ENCODE peak calls at places on chromosomes 11 and 22, in seven cellular contexts. V, Z, R, W, K, J and F are unnamed samples.

GRCh38 chr11:131375936-131376335 is 5.5 kb downstream of the NTM start:
- DNase-seq in V (no peak), Z (no peak), R (no peak), W (no peak), K (no peak), J (no peak), F (no peak)

GRCh38 chr11:116851631-116852030 is 14.2 kb upstream of the APOA1 start:
- DNase-seq in V (no peak), Z (no peak), R (peak; percentile 79), W (peak; percentile 44), K (no peak), J (no peak), F (no peak)

GRCh38 chr22:28670153-28670552 is 9.5 kb downstream of the TTC28 start:
- DNase-seq in V (no peak), Z (no peak), R (no peak), W (no peak), K (no peak), J (no peak), F (no peak)

GRCh38 chr11:63713776-63714175 is 32.5 kb downstream of the RTN3 start:
- DNase-seq in V (no peak), Z (no peak), R (no peak), W (no peak), K (no peak), J (no peak), F (no peak)

GRCh38 chr11:101267654-101268053 is 138.0 kb upstream of the PGR start:
- DNase-seq in V (no peak), Z (no peak), R (no peak), W (no peak), K (no peak), J (no peak), F (no peak)

GRCh38 chr11:33045551-33046255 is 6.3 kb downstream of the TCP11L1 start:
- DNase-seq in V (no peak), Z (no peak), R (no peak), W (no peak), K (peak; percentile 86), J (no peak), F (no peak)

GRCh38 chr11:64768300-64768694 is 8.5 kb upstream of the PYGM start:
- DNase-seq in V (no peak), Z (no peak), R (no peak), W (no peak), K (no peak), J (no peak), F (no peak)

GRCh38 chr22:39739338-39740027 is 154.1 kb downstream of the ENTHD1 start:
- DNase-seq in V (no peak), Z (no peak), R (no peak), W (no peak), K (no peak), J (no peak), F (no peak)

GRCh38 chr11:19817265-19817851 is 104.7 kb downstream of the NAV2 start:
- DNase-seq in V (no peak), Z (no peak), R (no peak), W (no peak), K (no peak), J (no peak), F (no peak)

GRCh38 chr11:75576445-75577049 is 14.5 kb downstream of the SERPINH1 start:
- DNase-seq in V (no peak), Z (no peak), R (peak; percentile 90), W (no peak), K (no peak), J (no peak), F (peak; percentile 95)

GRCh38 chr11:8015753-8016239 is 28.7 kb downstream of the EIF3F start:
- DNase-seq in V (peak; percentile 11), Z (peak; percentile 85), R (no peak), W (no peak), K (no peak), J (no peak), F (no peak)

GRCh38 chr22:29330753-29331152 is 15.3 kb upstream of the RASL10A start:
- DNase-seq in V (no peak), Z (no peak), R (no peak), W (no peak), K (no peak), J (peak; percentile 56), F (peak; percentile 89)

DNA sequence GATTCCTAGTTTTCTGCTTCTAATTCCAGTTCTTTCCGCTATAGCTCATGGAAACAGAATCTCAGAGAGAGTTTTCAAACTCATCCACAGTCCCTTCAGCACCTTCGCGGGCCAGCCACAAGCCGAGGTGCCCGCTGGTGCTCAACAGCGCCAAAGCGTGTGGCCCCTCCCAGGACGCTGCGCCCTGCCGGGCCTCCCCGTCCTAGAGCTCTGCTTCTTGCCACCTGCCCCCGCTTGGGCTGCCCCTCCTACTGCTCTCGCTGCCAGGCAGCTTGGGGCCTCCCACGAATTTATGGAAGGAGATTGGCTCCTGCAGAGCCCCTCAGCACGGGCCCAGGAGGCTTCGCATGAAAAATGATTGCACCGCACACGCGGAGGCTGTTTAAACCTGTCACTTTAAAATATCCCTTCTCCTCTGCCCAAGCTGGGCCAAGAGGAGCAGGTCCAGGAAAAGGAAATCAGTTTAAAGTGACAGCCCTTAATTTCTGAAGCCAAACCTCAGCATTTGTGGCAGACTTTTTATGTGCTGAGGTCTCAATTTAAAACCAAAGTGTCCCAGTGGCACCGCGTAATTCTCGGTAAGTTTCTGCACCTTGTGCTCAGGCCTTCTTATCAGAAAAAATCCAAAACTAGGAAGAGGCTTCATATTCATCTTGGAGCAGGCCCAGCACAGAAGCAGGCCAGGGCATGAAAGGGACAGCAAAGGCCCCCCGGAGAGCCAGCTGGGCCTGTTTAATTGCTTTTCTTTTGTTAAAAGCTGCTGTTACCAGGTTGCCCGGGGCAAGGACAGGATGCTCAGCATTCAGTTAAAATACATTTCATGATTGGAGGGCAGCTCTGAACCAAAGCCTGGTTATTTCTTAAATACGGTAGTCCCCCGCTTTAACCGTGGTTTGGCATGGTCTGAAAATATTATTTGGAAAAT is 303.6 kb downstream of the OPCML start:
- DNase-seq in V (no peak), Z (no peak), R (no peak), W (no peak), K (peak; percentile 72), J (peak; percentile 13), F (peak; percentile 66)
- H3K27ac ChIP-seq in V (no peak overlapping the region), Z (no peak overlapping the region), R (no peak overlapping the region), W (no peak overlapping the region), K (peak overlapping the region; percentile 35), J (no peak overlapping the region), F (no peak overlapping the region)

GRCh38 chr11:469684-470667 is 19.9 kb downstream of the PTDSS2 start:
- DNase-seq in V (peak; percentile 50), Z (no peak), R (peak; percentile 76), W (no peak), K (no peak), J (peak; percentile 66), F (peak; percentile 89)
- H3K4me3 ChIP-seq in V (peak overlapping the region; percentile 46), Z (peak overlapping the region; percentile 37), R (peak overlapping the region; percentile 11), W (no peak overlapping the region), K (peak overlapping the region; percentile 37), J (peak overlapping the region; percentile 31), F (peak overlapping the region; percentile 59)

DNA sequence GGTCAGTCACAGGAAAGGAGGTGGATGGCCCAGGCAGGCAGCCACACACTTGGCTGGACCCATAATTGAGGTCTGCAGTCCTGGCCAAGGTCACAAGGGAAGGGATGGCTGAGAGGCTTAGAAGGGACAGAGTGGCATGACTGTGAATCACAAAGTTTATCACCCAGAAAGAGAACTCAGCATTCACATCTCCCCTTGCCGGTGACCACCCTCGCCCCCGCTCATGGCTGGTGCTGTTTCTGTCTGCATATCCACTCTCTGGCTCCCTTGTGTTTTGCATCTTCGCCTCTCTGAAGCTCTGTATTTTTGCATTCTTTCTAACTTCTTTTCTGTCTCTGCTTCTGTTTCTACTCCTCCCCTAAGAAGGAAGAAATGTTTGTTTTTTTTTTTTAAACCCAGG is 117.5 kb downstream of the FEZ1 start:
- DNase-seq in V (no peak), Z (no peak), R (peak; percentile 48), W (no peak), K (no peak), J (no peak), F (peak; percentile 42)
- H3K27ac ChIP-seq in V (no peak overlapping the region), Z (no peak overlapping the region), R (no peak overlapping the region), W (no peak overlapping the region), K (no peak overlapping the region), J (no peak overlapping the region), F (no peak overlapping the region)

GRCh38 chr22:45497746-45498145 is 4.9 kb upstream of the FBLN1 start:
- DNase-seq in V (no peak), Z (no peak), R (no peak), W (no peak), K (no peak), J (no peak), F (peak; percentile 18)
- H3K4me3 ChIP-seq in V (no peak overlapping the region), Z (no peak overlapping the region), R (no peak overlapping the region), W (no peak overlapping the region), K (no peak overlapping the region), J (no peak overlapping the region), F (no peak overlapping the region)

DNA sequence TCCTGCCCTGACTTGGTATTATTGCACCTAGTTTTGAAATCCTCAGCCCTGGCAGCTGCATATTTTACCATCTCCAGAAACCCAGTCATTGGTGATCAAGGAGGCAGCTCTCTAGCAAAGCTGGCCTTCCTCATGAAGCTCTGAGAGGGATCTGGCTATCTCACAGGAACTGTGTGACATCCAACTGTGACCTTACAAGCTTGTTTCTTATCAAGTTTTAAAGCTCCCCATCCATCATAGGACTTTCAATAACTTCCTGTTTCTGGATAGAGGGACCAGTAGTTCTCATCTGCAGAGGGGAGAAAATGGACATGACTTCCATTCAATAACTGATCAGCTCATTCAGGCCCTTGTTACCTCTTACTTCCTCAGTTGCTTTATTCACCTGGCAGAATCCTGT is 18.2 kb downstream of the CALCA start:
- DNase-seq in V (no peak), Z (peak; percentile 50), R (no peak), W (no peak), K (no peak), J (no peak), F (no peak)
- H3K27ac ChIP-seq in V (no peak overlapping the region), Z (no peak overlapping the region), R (no peak overlapping the region), W (no peak overlapping the region), K (no peak overlapping the region), J (no peak overlapping the region), F (no peak overlapping the region)

GRCh38 chr11:113695207-113695606 is 10.9 kb downstream of the TMPRSS5 start:
- DNase-seq in V (no peak), Z (no peak), R (no peak), W (no peak), K (no peak), J (no peak), F (no peak)
- H3K4me3 ChIP-seq in V (no peak overlapping the region), Z (no peak overlapping the region), R (no peak overlapping the region), W (no peak overlapping the region), K (no peak overlapping the region), J (no peak overlapping the region), F (no peak overlapping the region)

GRCh38 chr11:30586251-30587144 is at the start of gene MPPED2:
- DNase-seq in V (no peak), Z (no peak), R (peak; percentile 83), W (peak; percentile 17), K (peak; percentile 48), J (peak; percentile 59), F (peak; percentile 75)
- H3K27ac ChIP-seq in V (no peak within 1 kb of the TSS), Z (peak within 1 kb of the TSS; percentile 90), R (peak within 1 kb of the TSS; percentile 65), W (no peak within 1 kb of the TSS), K (no peak within 1 kb of the TSS), J (peak within 1 kb of the TSS; percentile 83), F (peak within 1 kb of the TSS; percentile 86)